ENCODE peak calls at places on chromosomes 3 and 15, in seven cellular contexts. S is H9, U is HCT116, K is GM23248, F is osteoblast, M is fibroblast of lung, N is hepatocyte. O is an unnamed sample.

GRCh38 chr3:43867673-43868072 is 176.9 kb downstream of the ABHD5 start:
- DNase-seq in S (peak; percentile 14), U (no peak), K (peak; percentile 84), F (no peak), M (peak; percentile 71), N (no peak), O (peak; percentile 66)

GRCh38 chr3:185242642-185243041 is 11.2 kb downstream of the EHHADH start:
- DNase-seq in S (no peak), U (no peak), K (no peak), F (no peak), M (no peak), N (no peak), O (no peak)

GRCh38 chr15:100525894-100526512 is 2.7 kb downstream of the CERS3 start:
- DNase-seq in S (no peak), U (no peak), K (no peak), F (no peak), M (no peak), N (peak; percentile 42), O (no peak)

GRCh38 chr15:52050416-52050815 is 31.4 kb downstream of the MAPK6 start:
- DNase-seq in S (no peak), U (no peak), K (peak; percentile 79), F (peak; percentile 18), M (peak; percentile 55), N (no peak), O (peak; percentile 77)

GRCh38 chr3:122493296-122493695 is 21.4 kb downstream of the KPNA1 start:
- DNase-seq in S (no peak), U (no peak), K (peak; percentile 50), F (peak; percentile 79), M (peak; percentile 54), N (no peak), O (peak; percentile 47)

GRCh38 chr15:98785796-98786581 is 137.7 kb downstream of the IGF1R start:
- DNase-seq in S (no peak), U (no peak), K (no peak), F (no peak), M (no peak), N (peak; percentile 59), O (no peak)

GRCh38 chr3:62246094-62246493 is 127.3 kb downstream of the FEZF2 start:
- DNase-seq in S (no peak), U (no peak), K (no peak), F (no peak), M (no peak), N (no peak), O (no peak)

GRCh38 chr15:82294061-82294690 is 31.6 kb downstream of the SAXO2 start:
- DNase-seq in S (no peak), U (no peak), K (no peak), F (no peak), M (no peak), N (no peak), O (no peak)

GRCh38 chr15:29105151-29105785 is 164.4 kb downstream of the NSMCE3 start:
- DNase-seq in S (no peak), U (no peak), K (no peak), F (peak; percentile 44), M (no peak), N (no peak), O (no peak)

GRCh38 chr3:121883507-121883906 is 10.7 kb upstream of the SLC15A2 start:
- DNase-seq in S (no peak), U (peak; percentile 18), K (peak; percentile 17), F (peak; percentile 27), M (peak; percentile 27), N (peak; percentile 20), O (peak; percentile 8)

GRCh38 chr3:39809995-39810595 is 686 bp downstream of the MYRIP start:
- DNase-seq in S (peak; percentile 43), U (no peak), K (peak; percentile 3), F (peak; percentile 60), M (no peak), N (peak; percentile 8), O (no peak)

GRCh38 chr3:99839613-99840012 is 22.0 kb downstream of the CMSS1 start:
- DNase-seq in S (no peak), U (no peak), K (no peak), F (no peak), M (no peak), N (no peak), O (no peak)
- H4K20me1 ChIP-seq in S (no peaks in the 10 kb centered on the region), U (no peaks in the 10 kb centered on the region), K (no peaks in the 10 kb centered on the region), F (peaks cover 5% of the 10 kb centered on the region), M (no peaks in the 10 kb centered on the region), N (no peaks in the 10 kb centered on the region), O (no peaks in the 10 kb centered on the region)

GRCh38 chr15:60372756-60373155 is 25.0 kb downstream of the ANXA2 start:
- DNase-seq in S (no peak), U (no peak), K (peak; percentile 45), F (no peak), M (no peak), N (no peak), O (no peak)

GRCh38 chr15:60373327-60373726 is 24.5 kb downstream of the ANXA2 start:
- DNase-seq in S (no peak), U (no peak), K (peak; percentile 47), F (no peak), M (no peak), N (no peak), O (no peak)

GRCh38 chr15:60373745-60374144 is 24.0 kb downstream of the ANXA2 start:
- DNase-seq in S (no peak), U (no peak), K (peak; percentile 59), F (no peak), M (no peak), N (no peak), O (no peak)

GRCh38 chr15:60370804-60371700 is 26.7 kb downstream of the ANXA2 start:
- DNase-seq in S (no peak), U (peak; percentile 97), K (peak; percentile 100), F (peak; percentile 97), M (peak; percentile 97), N (peak; percentile 85), O (peak; percentile 99)

DNA sequence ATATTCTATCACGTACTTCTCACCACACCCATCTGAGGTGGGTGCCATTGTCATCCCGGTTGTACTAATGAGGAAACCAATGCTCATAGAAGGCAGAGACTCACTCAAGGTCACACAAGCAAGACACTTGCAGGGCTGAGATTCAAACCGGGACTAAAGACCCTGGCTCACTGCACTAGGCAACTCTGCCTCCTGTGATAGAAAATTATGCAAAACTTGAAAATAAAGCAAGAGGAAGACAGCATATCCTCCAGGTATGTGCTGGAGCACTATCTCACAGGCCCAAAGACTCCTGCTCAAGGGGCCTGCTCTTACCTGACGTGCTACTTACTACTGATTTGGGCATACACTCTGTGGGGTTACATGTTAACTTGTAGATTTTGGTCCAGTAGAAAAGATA is 25.6 kb downstream of the ANXA2 start:
- DNase-seq in S (no peak), U (no peak), K (peak; percentile 52), F (no peak), M (no peak), N (no peak), O (no peak)
- H4K20me1 ChIP-seq in S (no peaks in the 10 kb centered on the region), U (no peaks in the 10 kb centered on the region), K (no peaks in the 10 kb centered on the region), F (peaks cover 26% of the 10 kb centered on the region), M (peaks cover 9% of the 10 kb centered on the region), N (peaks cover 5% of the 10 kb centered on the region), O (peaks cover 70% of the 10 kb centered on the region)

DNA sequence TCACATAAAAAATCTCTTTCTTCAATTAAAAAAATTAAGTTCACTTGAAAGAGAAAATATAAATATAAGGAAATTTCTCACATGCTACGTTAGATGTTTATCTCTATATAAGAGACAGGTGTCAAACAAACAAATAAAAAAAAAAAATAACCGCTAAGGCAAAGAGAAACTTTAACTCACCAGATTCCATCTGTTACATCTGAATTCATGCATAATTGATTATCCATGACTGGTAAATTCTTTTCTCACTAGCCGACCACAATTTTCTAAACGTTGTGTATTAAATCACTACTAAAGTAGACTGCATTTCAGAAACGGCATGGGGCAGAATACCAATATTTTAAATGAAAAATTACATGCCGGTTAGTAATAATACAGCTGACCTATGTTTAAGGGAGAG is 9.6 kb upstream of the SATB1 start:
- DNase-seq in S (no peak), U (no peak), K (no peak), F (no peak), M (no peak), N (no peak), O (no peak)
- H4K20me1 ChIP-seq in S (no peaks in the 10 kb centered on the region), U (no peaks in the 10 kb centered on the region), K (no peaks in the 10 kb centered on the region), F (no peaks in the 10 kb centered on the region), M (no peaks in the 10 kb centered on the region), N (no peaks in the 10 kb centered on the region), O (no peaks in the 10 kb centered on the region)

DNA sequence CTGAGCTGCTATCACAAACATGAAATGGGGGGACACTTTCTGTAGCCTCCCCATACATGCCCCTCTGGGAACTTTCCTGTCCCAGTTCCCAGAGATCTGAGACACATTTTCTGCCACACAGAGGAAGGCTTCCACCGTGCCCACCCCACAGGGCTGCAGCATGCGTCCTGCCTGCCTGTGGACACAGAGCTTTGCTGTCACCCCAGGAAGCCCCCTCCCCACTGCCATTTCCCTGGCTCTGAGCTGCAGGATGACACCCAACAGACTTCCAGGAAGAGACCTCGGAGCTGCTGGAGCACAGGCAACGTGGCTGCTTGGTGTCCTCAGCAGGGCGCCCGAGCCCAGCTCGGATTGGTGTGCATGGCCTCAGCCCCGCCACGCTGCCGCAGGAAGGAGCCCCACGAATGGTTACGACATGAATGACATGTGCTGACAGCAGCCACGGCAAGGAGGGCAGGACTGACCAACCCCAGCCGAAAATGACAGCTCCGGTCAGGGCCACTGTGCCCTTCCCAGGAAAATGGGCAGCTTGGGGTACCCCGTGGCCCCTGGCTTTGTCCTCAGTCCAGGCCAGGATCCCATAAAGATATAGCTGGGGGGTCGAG is 81.3 kb downstream of the VGLL4 start:
- DNase-seq in S (no peak), U (no peak), K (no peak), F (peak; percentile 27), M (no peak), N (no peak), O (no peak)
- H4K20me1 ChIP-seq in S (peaks cover 2% of the 10 kb centered on the region), U (peaks cover 7% of the 10 kb centered on the region), K (no peaks in the 10 kb centered on the region), F (peaks cover 20% of the 10 kb centered on the region), M (no peaks in the 10 kb centered on the region), N (peaks cover 27% of the 10 kb centered on the region), O (peaks cover 59% of the 10 kb centered on the region)

GRCh38 chr3:135155228-135155627 is 360.2 kb downstream of the EPHB1 start:
- DNase-seq in S (no peak), U (no peak), K (no peak), F (no peak), M (no peak), N (no peak), O (no peak)

GRCh38 chr3:135150282-135150681 is 355.2 kb downstream of the EPHB1 start:
- DNase-seq in S (no peak), U (no peak), K (no peak), F (no peak), M (no peak), N (no peak), O (no peak)

GRCh38 chr3:135155791-135156190 is 360.7 kb downstream of the EPHB1 start:
- DNase-seq in S (no peak), U (no peak), K (no peak), F (no peak), M (no peak), N (no peak), O (no peak)

GRCh38 chr3:135157045-135157444 is 362.0 kb downstream of the EPHB1 start:
- DNase-seq in S (no peak), U (no peak), K (no peak), F (no peak), M (no peak), N (no peak), O (no peak)

DNA sequence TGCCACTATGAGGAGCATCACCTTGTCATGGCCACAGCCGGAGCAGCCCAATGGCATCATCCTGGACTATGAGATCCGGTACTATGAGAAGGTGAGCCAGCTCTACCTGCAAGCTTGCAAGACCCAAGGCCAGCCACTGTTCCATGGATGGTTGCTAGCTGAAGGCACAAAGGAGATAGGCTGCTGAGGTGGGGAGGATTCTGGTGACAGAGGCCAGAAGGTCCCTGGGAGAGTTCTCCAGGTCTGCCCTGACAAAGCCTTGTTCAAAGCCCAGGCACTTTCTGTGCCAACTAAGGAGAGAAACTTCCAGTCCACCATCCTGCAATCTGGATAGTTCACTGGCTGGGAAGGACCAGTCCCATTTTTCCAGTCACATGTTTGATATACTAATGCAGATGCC is 359.1 kb downstream of the EPHB1 start:
- DNase-seq in S (no peak), U (no peak), K (no peak), F (no peak), M (no peak), N (no peak), O (no peak)
- H4K20me1 ChIP-seq in S (no peaks in the 10 kb centered on the region), U (no peaks in the 10 kb centered on the region), K (no peaks in the 10 kb centered on the region), F (no peaks in the 10 kb centered on the region), M (no peaks in the 10 kb centered on the region), N (no peaks in the 10 kb centered on the region), O (no peaks in the 10 kb centered on the region)

O was measured in IMR-90.